ENCODE peak calls at places on chromosomes 5 and 9, in four cellular contexts. H is neural crest cell; L is NCI-H1436; E is activated CD4-positive, alpha-beta T cell treated with anti-CD3 and anti-CD28 coated beads, Interleukin-2, amount 50 U/mL, for 1 hour. B is an unnamed sample.

GRCh38 chr9:6355728-6356127 is 27.6 kb downstream of the TPD52L3 start:
- DNase-seq in H (no peak), L (no peak), E (no peak), B (no peak)

GRCh38 chr9:115498338-115498737 is 380.4 kb upstream of the TNC start:
- DNase-seq in H (no peak), L (no peak), E (no peak), B (no peak)

GRCh38 chr5:120388016-120388781 is 75.9 kb upstream of the PRR16 start:
- DNase-seq in H (no peak), L (no peak), E (no peak), B (no peak)

GRCh38 chr5:105840800-105841199 is 1829.9 kb downstream of the EFNA5 start:
- DNase-seq in H (no peak), L (no peak), E (no peak), B (no peak)

GRCh38 chr9:111984075-111984802 is 87.6 kb downstream of the UGCG start:
- DNase-seq in H (no peak), L (no peak), E (no peak), B (no peak)

GRCh38 chr9:133114451-133114885 is 6.6 kb downstream of the RALGDS start:
- DNase-seq in H (no peak), L (peak), E (no peak), B (peak)

GRCh38 chr9:129550199-129550839 is 70.6 kb downstream of the C9orf50 start:
- DNase-seq in H (peak), L (peak), E (peak), B (peak)

GRCh38 chr5:63401434-63402046 is 560.7 kb downstream of the HTR1A start:
- DNase-seq in H (peak), L (peak), E (peak), B (peak)

GRCh38 chr5:131488463-131488862 is 146.6 kb downstream of the RAPGEF6 start:
- DNase-seq in H (no peak), L (no peak), E (no peak), B (no peak)

GRCh38 chr5:91178461-91178860 is 204.7 kb downstream of the ARRDC3 start:
- DNase-seq in H (no peak), L (no peak), E (no peak), B (no peak)

GRCh38 chr9:113592806-113593575 is 129.5 kb downstream of the RGS3 start:
- DNase-seq in H (no peak), L (no peak), E (no peak), B (no peak)

GRCh38 chr5:22079002-22079401 is 774.1 kb downstream of the CDH12 start:
- DNase-seq in H (no peak), L (no peak), E (no peak), B (no peak)

GRCh38 chr5:74073257-74073656 is 447.3 kb downstream of the ARHGEF28 start:
- DNase-seq in H (no peak), L (no peak), E (no peak), B (no peak)

GRCh38 chr9:126612813-126613641 is 701 bp upstream of the LMX1B start:
- DNase-seq in H (no peak), L (no peak), E (no peak), B (peak)

GRCh38 chr5:161507591-161507990 is 38.9 kb downstream of the GABRB2 start:
- DNase-seq in H (no peak), L (no peak), E (no peak), B (no peak)

GRCh38 chr9:111231801-111232580 is 98.0 kb downstream of the OR2K2 start:
- DNase-seq in H (no peak), L (no peak), E (no peak), B (no peak)

GRCh38 chr9:92245005-92245797 is 48.3 kb downstream of the IARS1 start:
- DNase-seq in H (no peak), L (no peak), E (no peak), B (no peak)

GRCh38 chr5:60149081-60149480 is 255.6 kb upstream of the PDE4D start:
- DNase-seq in H (no peak), L (no peak), E (no peak), B (no peak)

GRCh38 chr5:126445502-126446174 is 22.4 kb downstream of the GRAMD2B start:
- DNase-seq in H (no peak), L (no peak), E (no peak), B (no peak)

GRCh38 chr9:91803970-91804752 is 145.9 kb downstream of the ROR2 start:
- DNase-seq in H (no peak), L (no peak), E (no peak), B (no peak)

GRCh38 chr5:35360671-35361070 is 130.4 kb upstream of the PRLR start:
- DNase-seq in H (no peak), L (no peak), E (no peak), B (no peak)

GRCh38 chr9:81559741-81560140 is 129.6 kb downstream of the TLE1 start:
- DNase-seq in H (no peak), L (no peak), E (no peak), B (no peak)

GRCh38 chr9:87562530-87562929 is 64.9 kb downstream of the DAPK1 start:
- DNase-seq in H (no peak), L (no peak), E (no peak), B (no peak)

GRCh38 chr9:111481885-111482636 is 2.1 kb downstream of the ECPAS start:
- DNase-seq in H (no peak), L (no peak), E (no peak), B (no peak)

GRCh38 chr9:114855488-114855887 is 49.6 kb upstream of the TNFSF15 start:
- DNase-seq in H (no peak), L (no peak), E (no peak), B (no peak)

GRCh38 chr5:69271376-69271775 is 36.7 kb downstream of the CDK7 start:
- DNase-seq in H (no peak), L (no peak), E (no peak), B (no peak)

GRCh38 chr9:134289241-134289875 is 36.9 kb upstream of the RXRA start:
- DNase-seq in H (no peak), L (no peak), E (no peak), B (no peak)

GRCh38 chr5:15463231-15463630 is 36.7 kb upstream of the FBXL7 start:
- DNase-seq in H (no peak), L (no peak), E (no peak), B (no peak)